ENCODE peak calls at places on chromosomes 7 and 10, in nine cellular contexts. One of them, this sample, is unnamed.

GRCh38 chr10:10589540-10589939 is 428.1 kb upstream of the CELF2 start:
- DNase-seq in right lobe of liver: no peak
- DNase-seq in RWPE1: peak
- DNase-seq in H9: no peak
- DNase-seq in left lung: no peak
- DNase-seq in mesothelial cell of epicardium: no peak
- DNase-seq in Panc1: no peak
- DNase-seq in GM06990: peak
- DNase-seq in AG04449: peak
- DNase-seq in this sample: peak

GRCh38 chr10:50322075-50322474 is 70.8 kb upstream of the ASAH2 start:
- DNase-seq in right lobe of liver: no peak
- DNase-seq in RWPE1: peak
- DNase-seq in H9: no peak
- DNase-seq in left lung: no peak
- DNase-seq in mesothelial cell of epicardium: no peak
- DNase-seq in Panc1: no peak
- DNase-seq in GM06990: no peak
- DNase-seq in AG04449: no peak
- DNase-seq in this sample: peak

GRCh38 chr7:108486291-108486966 is 30.2 kb upstream of the NRCAM start:
- DNase-seq in right lobe of liver: no peak
- DNase-seq in RWPE1: no peak
- DNase-seq in H9: no peak
- DNase-seq in left lung: no peak
- DNase-seq in mesothelial cell of epicardium: no peak
- DNase-seq in Panc1: no peak
- DNase-seq in GM06990: no peak
- DNase-seq in AG04449: peak
- DNase-seq in this sample: peak

GRCh38 chr10:97046426-97047072 is 139.2 kb downstream of the SLIT1 start:
- DNase-seq in right lobe of liver: no peak
- DNase-seq in RWPE1: no peak
- DNase-seq in H9: no peak
- DNase-seq in left lung: no peak
- DNase-seq in mesothelial cell of epicardium: no peak
- DNase-seq in Panc1: no peak
- DNase-seq in GM06990: no peak
- DNase-seq in AG04449: no peak
- DNase-seq in this sample: no peak

GRCh38 chr7:137772748-137773147 is 74.0 kb downstream of the DGKI start:
- DNase-seq in right lobe of liver: no peak
- DNase-seq in RWPE1: no peak
- DNase-seq in H9: no peak
- DNase-seq in left lung: no peak
- DNase-seq in mesothelial cell of epicardium: no peak
- DNase-seq in Panc1: peak
- DNase-seq in GM06990: no peak
- DNase-seq in AG04449: peak
- DNase-seq in this sample: no peak

GRCh38 chr7:99399597-99399996 is 8.8 kb downstream of the PDAP1 start:
- DNase-seq in right lobe of liver: no peak
- DNase-seq in RWPE1: no peak
- DNase-seq in H9: no peak
- DNase-seq in left lung: peak
- DNase-seq in mesothelial cell of epicardium: no peak
- DNase-seq in Panc1: no peak
- DNase-seq in GM06990: no peak
- DNase-seq in AG04449: no peak
- DNase-seq in this sample: no peak

GRCh38 chr10:62652114-62652513 is 152.4 kb upstream of the ADO start:
- DNase-seq in right lobe of liver: no peak
- DNase-seq in RWPE1: no peak
- DNase-seq in H9: no peak
- DNase-seq in left lung: no peak
- DNase-seq in mesothelial cell of epicardium: no peak
- DNase-seq in Panc1: no peak
- DNase-seq in GM06990: no peak
- DNase-seq in AG04449: no peak
- DNase-seq in this sample: no peak

GRCh38 chr10:21315321-21316220 is 209.9 kb downstream of the SKIDA1 start:
- DNase-seq in right lobe of liver: no peak
- DNase-seq in RWPE1: peak
- DNase-seq in H9: peak
- DNase-seq in left lung: peak
- DNase-seq in mesothelial cell of epicardium: no peak
- DNase-seq in Panc1: no peak
- DNase-seq in GM06990: no peak
- DNase-seq in AG04449: peak
- DNase-seq in this sample: no peak

GRCh38 chr10:34766811-34767516 is 48.1 kb downstream of the PARD3 start:
- DNase-seq in right lobe of liver: no peak
- DNase-seq in RWPE1: no peak
- DNase-seq in H9: no peak
- DNase-seq in left lung: no peak
- DNase-seq in mesothelial cell of epicardium: no peak
- DNase-seq in Panc1: no peak
- DNase-seq in GM06990: no peak
- DNase-seq in AG04449: no peak
- DNase-seq in this sample: no peak

GRCh38 chr10:82815680-82816079 is 940.7 kb downstream of the NRG3 start:
- DNase-seq in right lobe of liver: no peak
- DNase-seq in RWPE1: no peak
- DNase-seq in H9: no peak
- DNase-seq in left lung: no peak
- DNase-seq in mesothelial cell of epicardium: no peak
- DNase-seq in Panc1: no peak
- DNase-seq in GM06990: no peak
- DNase-seq in AG04449: no peak
- DNase-seq in this sample: no peak

GRCh38 chr10:8361510-8361844 is 307.0 kb downstream of the GATA3 start:
- DNase-seq in right lobe of liver: no peak
- DNase-seq in RWPE1: no peak
- DNase-seq in H9: no peak
- DNase-seq in left lung: no peak
- DNase-seq in mesothelial cell of epicardium: no peak
- DNase-seq in Panc1: no peak
- DNase-seq in GM06990: no peak
- DNase-seq in AG04449: no peak
- DNase-seq in this sample: no peak

GRCh38 chr7:79236352-79237028 is 217.0 kb downstream of the MAGI2 start:
- DNase-seq in right lobe of liver: no peak
- DNase-seq in RWPE1: no peak
- DNase-seq in H9: no peak
- DNase-seq in left lung: no peak
- DNase-seq in mesothelial cell of epicardium: no peak
- DNase-seq in Panc1: no peak
- DNase-seq in GM06990: no peak
- DNase-seq in AG04449: no peak
- DNase-seq in this sample: no peak

GRCh38 chr10:23892296-23892695 is 316.6 kb upstream of the KIAA1217 start:
- DNase-seq in right lobe of liver: no peak
- DNase-seq in RWPE1: no peak
- DNase-seq in H9: no peak
- DNase-seq in left lung: no peak
- DNase-seq in mesothelial cell of epicardium: no peak
- DNase-seq in Panc1: no peak
- DNase-seq in GM06990: no peak
- DNase-seq in AG04449: no peak
- DNase-seq in this sample: no peak

GRCh38 chr7:23680417-23681405 is 712 bp downstream of the FAM221A start:
- DNase-seq in right lobe of liver: peak
- DNase-seq in RWPE1: peak
- DNase-seq in H9: peak
- DNase-seq in left lung: peak
- DNase-seq in mesothelial cell of epicardium: peak
- DNase-seq in Panc1: no peak
- DNase-seq in GM06990: peak
- DNase-seq in AG04449: no peak
- DNase-seq in this sample: peak

DNA sequence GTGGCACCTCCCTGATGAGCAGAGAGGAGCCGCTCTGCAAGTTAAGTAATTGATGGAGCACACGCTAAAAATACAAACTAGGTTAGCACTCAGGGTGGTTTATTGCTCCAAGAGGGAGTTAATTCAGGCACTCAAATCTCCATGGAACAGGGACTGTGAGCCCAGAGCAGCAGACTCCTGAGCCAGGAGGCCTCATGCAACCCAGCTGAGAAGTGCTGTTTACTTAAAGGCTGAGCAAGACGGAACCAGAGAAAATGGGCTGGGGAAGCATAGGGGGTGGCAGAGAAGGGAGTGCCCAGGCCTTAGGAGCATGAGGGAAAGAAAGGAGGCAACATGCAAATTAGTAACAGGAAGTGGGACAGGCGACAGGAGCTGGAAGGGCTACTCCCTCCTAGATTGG is 174.1 kb downstream of the KCNMA1 start:
- DNase-seq in right lobe of liver: no peak
- DNase-seq in RWPE1: no peak
- DNase-seq in H9: no peak
- DNase-seq in left lung: no peak
- DNase-seq in mesothelial cell of epicardium: no peak
- DNase-seq in Panc1: no peak
- DNase-seq in GM06990: no peak
- DNase-seq in AG04449: no peak
- DNase-seq in this sample: no peak
- TF ChIP-seq CTCF in right lobe of liver: no peak
- TF ChIP-seq CTCF in RWPE1: no peak
- TF ChIP-seq CTCF in H9: no peak
- TF ChIP-seq CTCF in left lung: no peak
- TF ChIP-seq CTCF in mesothelial cell of epicardium: no peak
- TF ChIP-seq CTCF in Panc1: no peak
- TF ChIP-seq CTCF in GM06990: no peak
- TF ChIP-seq CTCF in AG04449: no peak
- TF ChIP-seq CTCF in this sample: no peak

GRCh38 chr10:99678921-99679320 is 19.6 kb downstream of the ENTPD7 start:
- DNase-seq in right lobe of liver: no peak
- DNase-seq in RWPE1: no peak
- DNase-seq in H9: no peak
- DNase-seq in left lung: no peak
- DNase-seq in mesothelial cell of epicardium: no peak
- DNase-seq in Panc1: no peak
- DNase-seq in GM06990: no peak
- DNase-seq in AG04449: no peak
- DNase-seq in this sample: no peak

GRCh38 chr10:99682752-99683151 is 23.4 kb downstream of the ENTPD7 start:
- DNase-seq in right lobe of liver: no peak
- DNase-seq in RWPE1: no peak
- DNase-seq in H9: no peak
- DNase-seq in left lung: no peak
- DNase-seq in mesothelial cell of epicardium: no peak
- DNase-seq in Panc1: no peak
- DNase-seq in GM06990: no peak
- DNase-seq in AG04449: no peak
- DNase-seq in this sample: no peak

GRCh38 chr10:99685232-99686041 is 26.1 kb downstream of the ENTPD7 start:
- DNase-seq in right lobe of liver: no peak
- DNase-seq in RWPE1: peak
- DNase-seq in H9: no peak
- DNase-seq in left lung: no peak
- DNase-seq in mesothelial cell of epicardium: no peak
- DNase-seq in Panc1: no peak
- DNase-seq in GM06990: peak
- DNase-seq in AG04449: no peak
- DNase-seq in this sample: peak

GRCh38 chr10:99682032-99682431 is 22.7 kb downstream of the ENTPD7 start:
- DNase-seq in right lobe of liver: no peak
- DNase-seq in RWPE1: no peak
- DNase-seq in H9: no peak
- DNase-seq in left lung: no peak
- DNase-seq in mesothelial cell of epicardium: no peak
- DNase-seq in Panc1: no peak
- DNase-seq in GM06990: no peak
- DNase-seq in AG04449: no peak
- DNase-seq in this sample: no peak

DNA sequence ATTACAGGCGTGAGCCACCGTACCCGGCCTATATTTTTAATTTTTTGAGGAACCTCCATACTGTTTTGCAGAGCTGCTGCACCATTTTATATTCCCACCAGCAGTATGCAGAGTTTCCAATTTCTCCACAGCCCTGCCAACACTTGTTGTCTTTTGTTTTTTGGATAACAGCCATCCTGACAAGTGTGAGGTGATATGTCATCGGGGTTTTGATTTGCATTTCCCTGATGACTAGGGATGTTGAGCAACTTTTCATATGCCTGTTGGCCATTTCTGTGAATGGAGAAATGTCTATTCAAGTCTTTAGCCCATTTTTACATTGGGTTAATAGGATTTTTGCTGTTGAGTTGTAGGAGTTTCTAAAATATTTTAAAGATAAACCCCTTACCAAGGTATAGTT is 22.2 kb downstream of the ENTPD7 start:
- DNase-seq in right lobe of liver: no peak
- DNase-seq in RWPE1: peak
- DNase-seq in H9: no peak
- DNase-seq in left lung: no peak
- DNase-seq in mesothelial cell of epicardium: no peak
- DNase-seq in Panc1: no peak
- DNase-seq in GM06990: no peak
- DNase-seq in AG04449: no peak
- DNase-seq in this sample: no peak
- TF ChIP-seq CTCF in right lobe of liver: no peak
- TF ChIP-seq CTCF in RWPE1: no peak
- TF ChIP-seq CTCF in H9: no peak
- TF ChIP-seq CTCF in left lung: no peak
- TF ChIP-seq CTCF in mesothelial cell of epicardium: no peak
- TF ChIP-seq CTCF in Panc1: no peak
- TF ChIP-seq CTCF in GM06990: no peak
- TF ChIP-seq CTCF in AG04449: no peak
- TF ChIP-seq CTCF in this sample: no peak

GRCh38 chr7:47232751-47233412 is 349.0 kb downstream of the TNS3 start:
- DNase-seq in right lobe of liver: no peak
- DNase-seq in RWPE1: no peak
- DNase-seq in H9: no peak
- DNase-seq in left lung: no peak
- DNase-seq in mesothelial cell of epicardium: no peak
- DNase-seq in Panc1: no peak
- DNase-seq in GM06990: no peak
- DNase-seq in AG04449: no peak
- DNase-seq in this sample: no peak
- TF ChIP-seq CTCF in right lobe of liver: no peak
- TF ChIP-seq CTCF in RWPE1: no peak
- TF ChIP-seq CTCF in H9: no peak
- TF ChIP-seq CTCF in left lung: no peak
- TF ChIP-seq CTCF in mesothelial cell of epicardium: no peak
- TF ChIP-seq CTCF in Panc1: no peak
- TF ChIP-seq CTCF in GM06990: no peak
- TF ChIP-seq CTCF in AG04449: peak
- TF ChIP-seq CTCF in this sample: no peak

DNA sequence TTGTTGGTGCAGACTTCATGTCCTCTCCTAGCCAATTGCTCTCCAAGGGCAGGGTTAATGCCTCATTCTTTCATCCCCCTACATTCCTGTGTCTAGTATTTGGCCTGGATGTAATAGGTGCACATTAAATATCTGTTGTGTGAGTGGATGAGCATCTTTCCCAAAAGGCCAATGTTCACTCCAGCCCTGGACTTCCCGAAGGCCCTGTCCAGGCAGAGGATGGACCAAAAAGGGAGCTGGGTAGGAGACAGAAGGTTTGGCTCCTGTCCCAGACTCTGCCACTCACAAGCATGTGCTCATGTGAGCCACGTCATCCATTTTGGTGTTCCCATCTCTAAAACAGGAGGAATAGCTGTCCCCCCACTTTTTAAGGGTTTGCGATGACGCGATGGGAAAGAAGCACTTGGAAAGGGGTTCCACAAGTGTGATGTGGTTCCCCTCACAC is 47.4 kb downstream of the RGS10 start:
- DNase-seq in right lobe of liver: no peak
- DNase-seq in RWPE1: no peak
- DNase-seq in H9: no peak
- DNase-seq in left lung: no peak
- DNase-seq in mesothelial cell of epicardium: no peak
- DNase-seq in Panc1: no peak
- DNase-seq in GM06990: no peak
- DNase-seq in AG04449: no peak
- DNase-seq in this sample: no peak
- TF ChIP-seq CTCF in right lobe of liver: no peak
- TF ChIP-seq CTCF in RWPE1: no peak
- TF ChIP-seq CTCF in H9: no peak
- TF ChIP-seq CTCF in left lung: no peak
- TF ChIP-seq CTCF in mesothelial cell of epicardium: no peak
- TF ChIP-seq CTCF in Panc1: no peak
- TF ChIP-seq CTCF in GM06990: no peak
- TF ChIP-seq CTCF in AG04449: no peak
- TF ChIP-seq CTCF in this sample: no peak

This sample was measured in GM13976.